ENCODE peak calls at places on chromosomes 1 and 21, in seven cellular contexts. One of them, this sample, is unnamed.

GRCh38 chr1:7380712-7381111 is 390.4 kb upstream of the VAMP3 start:
- DNase-seq in stimulated activated CD8-positive, alpha-beta memory T cell treated with anti-CD3 and anti-CD28 coated beads, Interleukin-2, amount 100 ng/mL, for 48 hours: no peak
- DNase-seq in posterior cingulate gyrus: no peak
- DNase-seq in AG09309: no peak
- DNase-seq in MV-4-11: no peak
- DNase-seq in omental fat pad: no peak
- DNase-seq in NCI-H345: no peak
- DNase-seq in this sample: no peak

GRCh38 chr1:84851839-84852238 is 41.2 kb downstream of the LPAR3 start:
- DNase-seq in MV-4-11: no peak
- DNase-seq in AG09309: peak
- DNase-seq in NCI-H345: no peak
- DNase-seq in omental fat pad: no peak
- DNase-seq in stimulated activated CD8-positive, alpha-beta memory T cell treated with anti-CD3 and anti-CD28 coated beads, Interleukin-2, amount 100 ng/mL, for 48 hours: no peak
- DNase-seq in posterior cingulate gyrus: no peak
- DNase-seq in this sample: no peak

GRCh38 chr1:222618001-222618879 is at the start of gene MIA3:
- DNase-seq in stimulated activated CD8-positive, alpha-beta memory T cell treated with anti-CD3 and anti-CD28 coated beads, Interleukin-2, amount 100 ng/mL, for 48 hours: peak
- DNase-seq in posterior cingulate gyrus: peak
- DNase-seq in NCI-H345: peak
- DNase-seq in MV-4-11: peak
- DNase-seq in omental fat pad: peak
- DNase-seq in AG09309: no peak
- DNase-seq in this sample: peak

GRCh38 chr1:153525088-153525713 is 10.6 kb downstream of the S100A6 start:
- DNase-seq in NCI-H345: no peak
- DNase-seq in AG09309: no peak
- DNase-seq in omental fat pad: no peak
- DNase-seq in MV-4-11: no peak
- DNase-seq in stimulated activated CD8-positive, alpha-beta memory T cell treated with anti-CD3 and anti-CD28 coated beads, Interleukin-2, amount 100 ng/mL, for 48 hours: no peak
- DNase-seq in posterior cingulate gyrus: no peak
- DNase-seq in this sample: no peak

GRCh38 chr1:150551049-150551783 is 2.0 kb downstream of the ADAMTSL4 start:
- DNase-seq in omental fat pad: no peak
- DNase-seq in MV-4-11: peak
- DNase-seq in stimulated activated CD8-positive, alpha-beta memory T cell treated with anti-CD3 and anti-CD28 coated beads, Interleukin-2, amount 100 ng/mL, for 48 hours: no peak
- DNase-seq in AG09309: no peak
- DNase-seq in NCI-H345: no peak
- DNase-seq in posterior cingulate gyrus: peak
- DNase-seq in this sample: no peak

GRCh38 chr21:33950425-33951079 is 34.9 kb upstream of the ATP5PO start:
- DNase-seq in omental fat pad: no peak
- DNase-seq in NCI-H345: no peak
- DNase-seq in MV-4-11: no peak
- DNase-seq in posterior cingulate gyrus: no peak
- DNase-seq in AG09309: no peak
- DNase-seq in stimulated activated CD8-positive, alpha-beta memory T cell treated with anti-CD3 and anti-CD28 coated beads, Interleukin-2, amount 100 ng/mL, for 48 hours: no peak
- DNase-seq in this sample: no peak

GRCh38 chr1:178220094-178220493 is 126.2 kb downstream of the RASAL2 start:
- DNase-seq in AG09309: no peak
- DNase-seq in posterior cingulate gyrus: no peak
- DNase-seq in stimulated activated CD8-positive, alpha-beta memory T cell treated with anti-CD3 and anti-CD28 coated beads, Interleukin-2, amount 100 ng/mL, for 48 hours: no peak
- DNase-seq in NCI-H345: no peak
- DNase-seq in omental fat pad: no peak
- DNase-seq in MV-4-11: no peak
- DNase-seq in this sample: no peak

GRCh38 chr1:207335695-207336363 is 14.4 kb downstream of the CD55 start:
- DNase-seq in MV-4-11: peak
- DNase-seq in posterior cingulate gyrus: no peak
- DNase-seq in omental fat pad: no peak
- DNase-seq in AG09309: no peak
- DNase-seq in NCI-H345: no peak
- DNase-seq in stimulated activated CD8-positive, alpha-beta memory T cell treated with anti-CD3 and anti-CD28 coated beads, Interleukin-2, amount 100 ng/mL, for 48 hours: no peak
- DNase-seq in this sample: no peak

GRCh38 chr1:16266411-16267118 is 29.6 kb upstream of the CPLANE2 start:
- DNase-seq in AG09309: peak
- DNase-seq in NCI-H345: no peak
- DNase-seq in MV-4-11: no peak
- DNase-seq in stimulated activated CD8-positive, alpha-beta memory T cell treated with anti-CD3 and anti-CD28 coated beads, Interleukin-2, amount 100 ng/mL, for 48 hours: no peak
- DNase-seq in omental fat pad: no peak
- DNase-seq in posterior cingulate gyrus: no peak
- DNase-seq in this sample: no peak

GRCh38 chr1:221726331-221726692 is 15.6 kb downstream of the DUSP10 start:
- DNase-seq in AG09309: no peak
- DNase-seq in stimulated activated CD8-positive, alpha-beta memory T cell treated with anti-CD3 and anti-CD28 coated beads, Interleukin-2, amount 100 ng/mL, for 48 hours: no peak
- DNase-seq in posterior cingulate gyrus: no peak
- DNase-seq in NCI-H345: no peak
- DNase-seq in MV-4-11: no peak
- DNase-seq in omental fat pad: no peak
- DNase-seq in this sample: no peak

GRCh38 chr1:245579881-245580280 is 425.1 kb downstream of the KIF26B start:
- DNase-seq in NCI-H345: no peak
- DNase-seq in omental fat pad: no peak
- DNase-seq in stimulated activated CD8-positive, alpha-beta memory T cell treated with anti-CD3 and anti-CD28 coated beads, Interleukin-2, amount 100 ng/mL, for 48 hours: no peak
- DNase-seq in MV-4-11: no peak
- DNase-seq in AG09309: no peak
- DNase-seq in posterior cingulate gyrus: no peak
- DNase-seq in this sample: no peak

GRCh38 chr1:227914801-227915563 is 32.8 kb downstream of the WNT9A start:
- DNase-seq in stimulated activated CD8-positive, alpha-beta memory T cell treated with anti-CD3 and anti-CD28 coated beads, Interleukin-2, amount 100 ng/mL, for 48 hours: no peak
- DNase-seq in MV-4-11: no peak
- DNase-seq in AG09309: no peak
- DNase-seq in omental fat pad: no peak
- DNase-seq in NCI-H345: no peak
- DNase-seq in posterior cingulate gyrus: no peak
- DNase-seq in this sample: no peak

GRCh38 chr1:66535853-66536252 is 1.9 kb downstream of the SGIP1 start:
- DNase-seq in AG09309: no peak
- DNase-seq in omental fat pad: no peak
- DNase-seq in NCI-H345: no peak
- DNase-seq in posterior cingulate gyrus: no peak
- DNase-seq in stimulated activated CD8-positive, alpha-beta memory T cell treated with anti-CD3 and anti-CD28 coated beads, Interleukin-2, amount 100 ng/mL, for 48 hours: no peak
- DNase-seq in MV-4-11: no peak
- DNase-seq in this sample: no peak

GRCh38 chr1:36096500-36097412 is 8.1 kb downstream of the ADPRS start:
- DNase-seq in AG09309: no peak
- DNase-seq in NCI-H345: no peak
- DNase-seq in MV-4-11: no peak
- DNase-seq in posterior cingulate gyrus: no peak
- DNase-seq in stimulated activated CD8-positive, alpha-beta memory T cell treated with anti-CD3 and anti-CD28 coated beads, Interleukin-2, amount 100 ng/mL, for 48 hours: no peak
- DNase-seq in omental fat pad: no peak
- DNase-seq in this sample: no peak

GRCh38 chr21:34528131-34528561 is 16.1 kb upstream of the KCNE1 start:
- DNase-seq in AG09309: no peak
- DNase-seq in NCI-H345: no peak
- DNase-seq in omental fat pad: no peak
- DNase-seq in stimulated activated CD8-positive, alpha-beta memory T cell treated with anti-CD3 and anti-CD28 coated beads, Interleukin-2, amount 100 ng/mL, for 48 hours: no peak
- DNase-seq in posterior cingulate gyrus: no peak
- DNase-seq in MV-4-11: no peak
- DNase-seq in this sample: no peak

GRCh38 chr1:233386336-233386735 is 58.8 kb downstream of the MAP3K21 start:
- DNase-seq in stimulated activated CD8-positive, alpha-beta memory T cell treated with anti-CD3 and anti-CD28 coated beads, Interleukin-2, amount 100 ng/mL, for 48 hours: no peak
- DNase-seq in NCI-H345: no peak
- DNase-seq in MV-4-11: no peak
- DNase-seq in omental fat pad: no peak
- DNase-seq in posterior cingulate gyrus: no peak
- DNase-seq in AG09309: no peak
- DNase-seq in this sample: no peak

GRCh38 chr1:233016798-233017197 is 66.4 kb downstream of the NTPCR start:
- DNase-seq in omental fat pad: no peak
- DNase-seq in MV-4-11: no peak
- DNase-seq in stimulated activated CD8-positive, alpha-beta memory T cell treated with anti-CD3 and anti-CD28 coated beads, Interleukin-2, amount 100 ng/mL, for 48 hours: no peak
- DNase-seq in AG09309: no peak
- DNase-seq in posterior cingulate gyrus: no peak
- DNase-seq in NCI-H345: peak
- DNase-seq in this sample: no peak

GRCh38 chr1:55050283-55050682 is 10.9 kb downstream of the PCSK9 start:
- DNase-seq in omental fat pad: no peak
- DNase-seq in stimulated activated CD8-positive, alpha-beta memory T cell treated with anti-CD3 and anti-CD28 coated beads, Interleukin-2, amount 100 ng/mL, for 48 hours: no peak
- DNase-seq in NCI-H345: no peak
- DNase-seq in AG09309: peak
- DNase-seq in MV-4-11: no peak
- DNase-seq in posterior cingulate gyrus: peak
- DNase-seq in this sample: no peak

GRCh38 chr1:167996266-167996665 is 59.4 kb upstream of the MPC2 start:
- DNase-seq in omental fat pad: no peak
- DNase-seq in AG09309: no peak
- DNase-seq in posterior cingulate gyrus: no peak
- DNase-seq in stimulated activated CD8-positive, alpha-beta memory T cell treated with anti-CD3 and anti-CD28 coated beads, Interleukin-2, amount 100 ng/mL, for 48 hours: no peak
- DNase-seq in MV-4-11: peak
- DNase-seq in NCI-H345: no peak
- DNase-seq in this sample: no peak

GRCh38 chr1:9294440-9294773 is 1.7 kb downstream of the SPSB1 start:
- DNase-seq in posterior cingulate gyrus: no peak
- DNase-seq in NCI-H345: no peak
- DNase-seq in stimulated activated CD8-positive, alpha-beta memory T cell treated with anti-CD3 and anti-CD28 coated beads, Interleukin-2, amount 100 ng/mL, for 48 hours: no peak
- DNase-seq in MV-4-11: no peak
- DNase-seq in AG09309: no peak
- DNase-seq in omental fat pad: no peak
- DNase-seq in this sample: no peak

GRCh38 chr1:14420686-14421085 is 177.8 kb upstream of the KAZN start:
- DNase-seq in stimulated activated CD8-positive, alpha-beta memory T cell treated with anti-CD3 and anti-CD28 coated beads, Interleukin-2, amount 100 ng/mL, for 48 hours: no peak
- DNase-seq in AG09309: no peak
- DNase-seq in NCI-H345: no peak
- DNase-seq in posterior cingulate gyrus: no peak
- DNase-seq in MV-4-11: no peak
- DNase-seq in omental fat pad: no peak
- DNase-seq in this sample: no peak

GRCh38 chr21:41466024-41466820 is 40.2 kb downstream of the MX1 start:
- DNase-seq in AG09309: no peak
- DNase-seq in stimulated activated CD8-positive, alpha-beta memory T cell treated with anti-CD3 and anti-CD28 coated beads, Interleukin-2, amount 100 ng/mL, for 48 hours: no peak
- DNase-seq in NCI-H345: no peak
- DNase-seq in MV-4-11: no peak
- DNase-seq in posterior cingulate gyrus: no peak
- DNase-seq in omental fat pad: no peak
- DNase-seq in this sample: no peak

GRCh38 chr1:20848162-20848561 is 61.1 kb upstream of the HP1BP3 start:
- DNase-seq in stimulated activated CD8-positive, alpha-beta memory T cell treated with anti-CD3 and anti-CD28 coated beads, Interleukin-2, amount 100 ng/mL, for 48 hours: no peak
- DNase-seq in posterior cingulate gyrus: no peak
- DNase-seq in NCI-H345: no peak
- DNase-seq in MV-4-11: no peak
- DNase-seq in AG09309: no peak
- DNase-seq in omental fat pad: no peak
- DNase-seq in this sample: no peak

GRCh38 chr1:9844746-9845145 is 21.0 kb upstream of the CLSTN1 start:
- DNase-seq in AG09309: no peak
- DNase-seq in posterior cingulate gyrus: no peak
- DNase-seq in omental fat pad: no peak
- DNase-seq in MV-4-11: no peak
- DNase-seq in NCI-H345: no peak
- DNase-seq in stimulated activated CD8-positive, alpha-beta memory T cell treated with anti-CD3 and anti-CD28 coated beads, Interleukin-2, amount 100 ng/mL, for 48 hours: no peak
- DNase-seq in this sample: no peak